ENCODE peak calls at places on chromosomes 7 and 10, in four cellular contexts. L is adipocyte; V is retinal pigment epithelial cell; P is activated CD8-positive, alpha-beta memory T cell treated with anti-CD3 and anti-CD28 coated beads, Interleukin-2, amount 50 U/mL, for 4 hours. Q is an unnamed sample.

GRCh38 chr7:108193593-108194498 is 63.7 kb upstream of the LAMB4 start:
- DNase-seq in L (no peak), V (no peak), P (no peak), Q (peak)

GRCh38 chr7:128941323-128941890 is 3.7 kb downstream of the IRF5 start:
- DNase-seq in L (no peak), V (no peak), P (no peak), Q (no peak)

GRCh38 chr10:18666810-18667209 is 7.6 kb downstream of the ARL5B start:
- DNase-seq in L (peak), V (peak), P (no peak), Q (no peak)

GRCh38 chr10:83612050-83612449 is 527.3 kb upstream of the GHITM start:
- DNase-seq in L (peak), V (peak), P (no peak), Q (no peak)

GRCh38 chr10:71837085-71837827 is 13.8 kb downstream of the PSAP start:
- DNase-seq in L (peak), V (no peak), P (no peak), Q (peak)

GRCh38 chr10:72851524-72851923 is 42.0 kb upstream of the OIT3 start:
- DNase-seq in L (no peak), V (no peak), P (no peak), Q (no peak)

GRCh38 chr7:156907656-156908055 is 14.7 kb upstream of the LMBR1 start:
- DNase-seq in L (peak), V (no peak), P (no peak), Q (peak)

GRCh38 chr10:34305189-34305588 is 509.9 kb downstream of the PARD3 start:
- DNase-seq in L (no peak), V (no peak), P (no peak), Q (no peak)

GRCh38 chr7:158743219-158743618 is 38.6 kb upstream of the NCAPG2 start:
- DNase-seq in L (no peak), V (no peak), P (no peak), Q (no peak)

GRCh38 chr7:139358541-139359365 is 941 bp upstream of the LUC7L2 start:
- DNase-seq in L (no peak), V (peak), P (peak), Q (peak)

GRCh38 chr10:120398180-120398579 is 58.8 kb upstream of the PLPP4 start:
- DNase-seq in L (no peak), V (no peak), P (no peak), Q (peak)